ENCODE peak calls at places on chromosomes 6 and 20, in seven cellular contexts. One of them, this sample, is unnamed.

GRCh38 chr20:14384411-14384810 is 47.0 kb upstream of the FLRT3 start:
- DNase-seq in heart left ventricle: no peak
- DNase-seq in spleen: no peak
- DNase-seq in HCT116: no peak
- DNase-seq in upper lobe of left lung: no peak
- DNase-seq in GM12878: no peak
- DNase-seq in tibial nerve: no peak
- DNase-seq in this sample: no peak

GRCh38 chr6:27582928-27583725 is 110.2 kb upstream of the ZNF184 start:
- DNase-seq in HCT116: no peak
- DNase-seq in tibial nerve: no peak
- DNase-seq in GM12878: no peak
- DNase-seq in upper lobe of left lung: peak; percentile 14
- DNase-seq in heart left ventricle: no peak
- DNase-seq in spleen: no peak
- DNase-seq in this sample: no peak

GRCh38 chr20:17650301-17650761 is 31.7 kb downstream of the RRBP1 start:
- DNase-seq in upper lobe of left lung: no peak
- DNase-seq in spleen: peak; percentile 74
- DNase-seq in heart left ventricle: peak; percentile 16
- DNase-seq in tibial nerve: no peak
- DNase-seq in HCT116: no peak
- DNase-seq in GM12878: no peak
- DNase-seq in this sample: no peak

GRCh38 chr6:14001329-14002012 is 76.7 kb downstream of the RNF182 start:
- DNase-seq in HCT116: peak; percentile 95
- DNase-seq in upper lobe of left lung: no peak
- DNase-seq in heart left ventricle: no peak
- DNase-seq in spleen: no peak
- DNase-seq in GM12878: no peak
- DNase-seq in tibial nerve: no peak
- DNase-seq in this sample: no peak

GRCh38 chr20:23232679-23233308 is 117.8 kb upstream of the NXT1 start:
- DNase-seq in GM12878: no peak
- DNase-seq in tibial nerve: no peak
- DNase-seq in upper lobe of left lung: no peak
- DNase-seq in heart left ventricle: no peak
- DNase-seq in HCT116: no peak
- DNase-seq in spleen: no peak
- DNase-seq in this sample: no peak

GRCh38 chr20:63553251-63553932 is 567 bp upstream of the FNDC11 start:
- DNase-seq in spleen: peak; percentile 94
- DNase-seq in tibial nerve: peak; percentile 81
- DNase-seq in heart left ventricle: peak; percentile 86
- DNase-seq in upper lobe of left lung: peak; percentile 93
- DNase-seq in GM12878: peak; percentile 35
- DNase-seq in HCT116: peak; percentile 85
- DNase-seq in this sample: peak; percentile 78

GRCh38 chr6:27138837-27139752 is 108.4 kb upstream of the PRSS16 start:
- DNase-seq in tibial nerve: peak; percentile 41
- DNase-seq in HCT116: no peak
- DNase-seq in heart left ventricle: peak; percentile 40
- DNase-seq in upper lobe of left lung: peak; percentile 89
- DNase-seq in spleen: peak; percentile 89
- DNase-seq in GM12878: peak; percentile 95
- DNase-seq in this sample: no peak

GRCh38 chr20:20143646-20144045 is 91.3 kb downstream of the CFAP61 start:
- DNase-seq in HCT116: no peak
- DNase-seq in tibial nerve: no peak
- DNase-seq in spleen: no peak
- DNase-seq in GM12878: no peak
- DNase-seq in heart left ventricle: no peak
- DNase-seq in upper lobe of left lung: no peak
- DNase-seq in this sample: no peak

GRCh38 chr6:10347561-10348327 is 67.1 kb downstream of the TFAP2A start:
- DNase-seq in tibial nerve: no peak
- DNase-seq in upper lobe of left lung: no peak
- DNase-seq in spleen: no peak
- DNase-seq in GM12878: no peak
- DNase-seq in HCT116: peak; percentile 8
- DNase-seq in heart left ventricle: no peak
- DNase-seq in this sample: no peak

GRCh38 chr6:3022765-3023662 is 23.3 kb downstream of the NQO2 start:
- DNase-seq in heart left ventricle: peak; percentile 44
- DNase-seq in upper lobe of left lung: peak; percentile 76
- DNase-seq in tibial nerve: no peak
- DNase-seq in GM12878: no peak
- DNase-seq in HCT116: no peak
- DNase-seq in spleen: peak; percentile 87
- DNase-seq in this sample: no peak

GRCh38 chr6:46876126-46876525 is 45.6 kb downstream of the ADGRF5 start:
- DNase-seq in HCT116: peak; percentile 28
- DNase-seq in spleen: no peak
- DNase-seq in GM12878: no peak
- DNase-seq in heart left ventricle: peak; percentile 46
- DNase-seq in upper lobe of left lung: no peak
- DNase-seq in tibial nerve: no peak
- DNase-seq in this sample: no peak

GRCh38 chr6:6711832-6712231 is 123.3 kb downstream of the LY86 start:
- DNase-seq in GM12878: peak; percentile 39
- DNase-seq in upper lobe of left lung: no peak
- DNase-seq in heart left ventricle: no peak
- DNase-seq in tibial nerve: no peak
- DNase-seq in HCT116: no peak
- DNase-seq in spleen: peak; percentile 79
- DNase-seq in this sample: no peak

GRCh38 chr20:11544029-11544678 is 373.5 kb upstream of the BTBD3 start:
- DNase-seq in tibial nerve: peak; percentile 88
- DNase-seq in spleen: no peak
- DNase-seq in heart left ventricle: no peak
- DNase-seq in GM12878: peak; percentile 40
- DNase-seq in HCT116: peak; percentile 64
- DNase-seq in upper lobe of left lung: no peak
- DNase-seq in this sample: no peak

GRCh38 chr6:74420221-74420620 is 724.2 kb downstream of the CD109 start:
- DNase-seq in tibial nerve: no peak
- DNase-seq in spleen: no peak
- DNase-seq in GM12878: no peak
- DNase-seq in HCT116: no peak
- DNase-seq in upper lobe of left lung: no peak
- DNase-seq in heart left ventricle: no peak
- DNase-seq in this sample: no peak

GRCh38 chr6:189676-190075 is 102.6 kb upstream of the DUSP22 start:
- DNase-seq in spleen: no peak
- DNase-seq in heart left ventricle: no peak
- DNase-seq in tibial nerve: no peak
- DNase-seq in GM12878: no peak
- DNase-seq in HCT116: no peak
- DNase-seq in upper lobe of left lung: peak; percentile 28
- DNase-seq in this sample: no peak

GRCh38 chr20:63402178-63402859 is 41.2 kb upstream of the CHRNA4 start:
- DNase-seq in spleen: no peak
- DNase-seq in HCT116: no peak
- DNase-seq in tibial nerve: no peak
- DNase-seq in upper lobe of left lung: no peak
- DNase-seq in heart left ventricle: no peak
- DNase-seq in GM12878: no peak
- DNase-seq in this sample: no peak

GRCh38 chr6:115887887-115888286 is 172.8 kb downstream of the FRK start:
- DNase-seq in spleen: no peak
- DNase-seq in upper lobe of left lung: no peak
- DNase-seq in heart left ventricle: no peak
- DNase-seq in HCT116: no peak
- DNase-seq in GM12878: no peak
- DNase-seq in tibial nerve: no peak
- DNase-seq in this sample: no peak

GRCh38 chr6:115882771-115883170 is 177.9 kb downstream of the FRK start:
- DNase-seq in upper lobe of left lung: no peak
- DNase-seq in spleen: no peak
- DNase-seq in HCT116: no peak
- DNase-seq in heart left ventricle: no peak
- DNase-seq in tibial nerve: no peak
- DNase-seq in GM12878: no peak
- DNase-seq in this sample: no peak

GRCh38 chr6:115890238-115890637 is 170.5 kb downstream of the FRK start:
- DNase-seq in spleen: no peak
- DNase-seq in HCT116: no peak
- DNase-seq in tibial nerve: no peak
- DNase-seq in heart left ventricle: no peak
- DNase-seq in upper lobe of left lung: no peak
- DNase-seq in GM12878: no peak
- DNase-seq in this sample: no peak

GRCh38 chr6:115882174-115882573 is 178.5 kb downstream of the FRK start:
- DNase-seq in heart left ventricle: no peak
- DNase-seq in upper lobe of left lung: no peak
- DNase-seq in HCT116: peak; percentile 70
- DNase-seq in spleen: no peak
- DNase-seq in tibial nerve: no peak
- DNase-seq in GM12878: no peak
- DNase-seq in this sample: no peak

GRCh38 chr6:115885636-115886366 is 174.9 kb downstream of the FRK start:
- DNase-seq in tibial nerve: no peak
- DNase-seq in GM12878: no peak
- DNase-seq in heart left ventricle: no peak
- DNase-seq in HCT116: no peak
- DNase-seq in spleen: no peak
- DNase-seq in upper lobe of left lung: no peak
- DNase-seq in this sample: no peak
- H3K4me3 ChIP-seq in tibial nerve: no peak overlapping the region
- H3K4me3 ChIP-seq in GM12878: no peak overlapping the region
- H3K4me3 ChIP-seq in heart left ventricle: no peak overlapping the region
- H3K4me3 ChIP-seq in HCT116: no peak overlapping the region
- H3K4me3 ChIP-seq in spleen: no peak overlapping the region
- H3K4me3 ChIP-seq in upper lobe of left lung: no peak overlapping the region
- H3K4me3 ChIP-seq in this sample: no peak overlapping the region

DNA sequence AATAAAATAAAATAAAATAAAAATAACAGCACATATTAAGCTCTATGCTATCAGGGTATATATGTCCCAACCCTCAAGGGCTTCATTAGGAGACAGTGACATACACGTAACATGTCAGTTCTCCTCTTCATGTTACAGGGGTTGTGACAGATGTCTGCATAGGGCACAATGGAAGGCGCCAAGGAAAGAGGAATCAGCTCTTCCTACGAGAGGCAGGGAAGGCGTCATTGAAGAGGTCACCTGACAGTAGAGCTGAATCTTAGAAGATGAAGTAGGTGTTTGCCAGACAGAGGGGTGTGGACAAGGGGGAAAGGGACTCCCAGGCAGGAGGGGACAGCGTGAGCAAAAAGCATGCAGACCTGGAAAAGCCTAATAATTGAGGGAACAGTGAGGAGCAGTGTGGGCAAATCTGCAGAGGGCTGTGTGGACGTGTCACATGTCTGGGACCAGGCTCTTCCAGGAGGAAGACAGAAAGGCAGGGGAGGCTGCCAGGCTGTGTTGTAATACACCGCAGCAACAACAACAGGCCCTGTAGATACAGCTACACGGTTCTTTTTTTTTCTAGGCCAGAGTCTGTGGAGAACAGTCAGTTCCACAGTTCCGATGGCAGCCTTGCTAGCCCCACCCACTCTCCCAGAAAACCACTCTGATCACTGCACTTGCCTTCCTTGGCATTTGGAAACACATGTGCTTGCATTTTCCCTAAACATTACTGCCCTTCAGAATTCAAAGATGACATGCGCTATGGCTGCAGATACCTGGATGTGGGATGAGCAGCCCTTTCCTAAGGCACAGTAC is 2.5 kb upstream of the FKBP5 start:
- DNase-seq in tibial nerve: peak; percentile 92
- DNase-seq in spleen: peak; percentile 81
- DNase-seq in upper lobe of left lung: no peak
- DNase-seq in heart left ventricle: peak; percentile 91
- DNase-seq in GM12878: no peak
- DNase-seq in HCT116: no peak
- DNase-seq in this sample: peak; percentile 96
- TF ChIP-seq POLR2A in tibial nerve: peak; percentile 21
- TF ChIP-seq POLR2A in spleen: no peak
- TF ChIP-seq POLR2A in upper lobe of left lung: no peak
- TF ChIP-seq POLR2A in heart left ventricle: no peak
- TF ChIP-seq POLR2A in GM12878: no peak
- TF ChIP-seq POLR2A in HCT116: no peak
- TF ChIP-seq POLR2A in this sample: no peak

DNA sequence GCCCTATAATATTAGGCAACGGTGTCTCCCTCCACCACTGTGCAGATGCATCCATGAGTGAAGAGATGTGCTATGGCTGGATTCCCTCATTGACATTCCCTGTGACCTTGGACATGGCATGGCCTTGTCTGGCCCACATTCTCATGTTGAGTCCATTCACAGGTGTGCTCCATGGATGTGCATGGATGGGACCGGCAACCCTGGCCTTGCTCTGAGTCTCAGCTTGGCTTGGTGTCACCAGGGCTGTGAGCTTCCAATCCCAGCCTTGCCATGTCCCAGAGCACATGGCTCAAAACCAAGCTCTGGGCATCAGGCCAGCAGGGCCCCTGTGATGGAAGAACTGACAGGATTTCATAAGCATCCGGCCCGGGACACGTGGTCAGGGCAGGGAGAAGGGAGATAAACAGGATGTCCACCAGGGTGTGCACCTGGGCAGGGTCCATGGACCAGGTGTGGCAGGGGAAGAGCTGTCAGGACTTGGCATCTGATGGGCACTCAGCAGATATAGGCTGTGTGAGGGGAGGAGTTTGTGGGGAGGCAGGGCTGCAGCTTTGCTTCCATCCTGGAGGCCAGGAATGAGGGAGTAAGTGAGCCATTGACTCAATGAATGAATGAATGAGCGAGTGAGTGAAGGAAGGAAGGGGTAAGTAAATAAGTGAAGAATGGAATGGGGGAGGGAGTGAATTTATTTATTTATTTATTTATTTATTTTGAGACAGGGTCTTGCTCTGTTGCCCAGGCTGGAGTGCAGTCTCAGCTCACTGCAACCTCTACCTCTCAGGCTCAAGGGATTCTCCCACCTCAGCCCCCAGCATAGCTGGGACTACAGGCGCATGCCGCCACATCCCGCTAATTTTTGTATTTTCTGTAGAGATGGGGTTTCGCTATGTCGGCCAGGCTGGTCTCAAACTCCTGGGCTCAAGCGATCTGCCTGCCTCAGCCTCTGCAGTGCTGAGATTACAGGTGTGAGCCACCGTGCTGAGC is 15.7 kb downstream of the NRSN2 start:
- DNase-seq in upper lobe of left lung: no peak
- DNase-seq in HCT116: peak; percentile 95
- DNase-seq in GM12878: no peak
- DNase-seq in heart left ventricle: peak; percentile 92
- DNase-seq in spleen: peak; percentile 87
- DNase-seq in tibial nerve: peak; percentile 75
- DNase-seq in this sample: peak; percentile 97
- TF ChIP-seq CTCF in upper lobe of left lung: peak; percentile 76
- TF ChIP-seq CTCF in HCT116: no peak
- TF ChIP-seq CTCF in GM12878: peak; percentile 20
- TF ChIP-seq CTCF in heart left ventricle: peak; percentile 54
- TF ChIP-seq CTCF in spleen: peak; percentile 10
- TF ChIP-seq CTCF in tibial nerve: peak; percentile 26
- TF ChIP-seq CTCF in this sample: no peak

DNA sequence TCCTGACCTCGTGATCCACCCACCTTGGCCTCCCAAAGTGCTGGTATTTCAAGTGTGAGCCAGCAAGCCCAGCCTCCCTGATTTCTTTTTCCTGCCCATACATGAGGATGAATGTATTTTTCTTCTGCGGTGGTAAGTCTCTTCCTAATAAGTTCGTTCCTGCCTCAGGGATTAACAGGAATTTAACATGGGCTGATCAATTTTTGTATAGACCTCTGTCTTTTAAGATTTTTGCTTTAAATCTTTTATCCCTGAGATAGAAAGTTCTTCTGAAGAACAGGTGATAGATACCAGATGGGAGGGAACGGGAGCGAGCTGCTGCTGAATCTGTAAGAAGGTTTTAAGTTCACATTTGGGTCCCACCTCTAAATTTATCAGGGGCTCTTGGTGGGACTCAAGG is 7.0 kb upstream of the ZNFX1 start:
- DNase-seq in spleen: no peak
- DNase-seq in GM12878: no peak
- DNase-seq in tibial nerve: no peak
- DNase-seq in heart left ventricle: no peak
- DNase-seq in upper lobe of left lung: no peak
- DNase-seq in HCT116: no peak
- DNase-seq in this sample: no peak
- H3K4me3 ChIP-seq in spleen: no peak overlapping the region
- H3K4me3 ChIP-seq in GM12878: peak overlapping the region; percentile 95
- H3K4me3 ChIP-seq in tibial nerve: no peak overlapping the region
- H3K4me3 ChIP-seq in heart left ventricle: no peak overlapping the region
- H3K4me3 ChIP-seq in upper lobe of left lung: no peak overlapping the region
- H3K4me3 ChIP-seq in HCT116: no peak overlapping the region
- H3K4me3 ChIP-seq in this sample: no peak overlapping the region

This sample was measured in lower leg skin.